ENCODE peak calls at places on chromosome 2, in six cellular contexts. One of them, this sample, is unnamed.

GRCh38 chr2:62197609-62198236 is 1.8 kb downstream of the B3GNT2 start:
- DNase-seq in GM03348: peak; percentile 69
- DNase-seq in WERI-Rb-1: peak; percentile 29
- DNase-seq in substantia nigra: no peak
- DNase-seq in Caco-2: peak; percentile 47
- DNase-seq in stimulated activated naive B cell treated with anti-CD40 and anti-IgM and Interleukin-4, amounts not matched to agents 10 μg/mL and 1 μg/mL and 100 μg/mL, for 72 hours: no peak
- DNase-seq in this sample: peak; percentile 26

GRCh38 chr2:63257473-63257872 is 206.8 kb downstream of the OTX1 start:
- DNase-seq in GM03348: no peak
- DNase-seq in substantia nigra: no peak
- DNase-seq in Caco-2: no peak
- DNase-seq in stimulated activated naive B cell treated with anti-CD40 and anti-IgM and Interleukin-4, amounts not matched to agents 10 μg/mL and 1 μg/mL and 100 μg/mL, for 72 hours: peak; percentile 1
- DNase-seq in WERI-Rb-1: no peak
- DNase-seq in this sample: no peak

GRCh38 chr2:171004363-171004762 is 75.3 kb downstream of the GORASP2 start:
- DNase-seq in WERI-Rb-1: no peak
- DNase-seq in substantia nigra: no peak
- DNase-seq in stimulated activated naive B cell treated with anti-CD40 and anti-IgM and Interleukin-4, amounts not matched to agents 10 μg/mL and 1 μg/mL and 100 μg/mL, for 72 hours: no peak
- DNase-seq in Caco-2: no peak
- DNase-seq in GM03348: no peak
- DNase-seq in this sample: no peak

GRCh38 chr2:134245340-134245984 is 8.4 kb upstream of the MGAT5 start:
- DNase-seq in GM03348: peak; percentile 72
- DNase-seq in WERI-Rb-1: peak; percentile 81
- DNase-seq in stimulated activated naive B cell treated with anti-CD40 and anti-IgM and Interleukin-4, amounts not matched to agents 10 μg/mL and 1 μg/mL and 100 μg/mL, for 72 hours: no peak
- DNase-seq in substantia nigra: no peak
- DNase-seq in Caco-2: peak; percentile 68
- DNase-seq in this sample: peak; percentile 67

GRCh38 chr2:46097714-46098480 is 199.3 kb upstream of the EPAS1 start:
- DNase-seq in stimulated activated naive B cell treated with anti-CD40 and anti-IgM and Interleukin-4, amounts not matched to agents 10 μg/mL and 1 μg/mL and 100 μg/mL, for 72 hours: no peak
- DNase-seq in WERI-Rb-1: no peak
- DNase-seq in GM03348: peak; percentile 84
- DNase-seq in Caco-2: no peak
- DNase-seq in substantia nigra: no peak
- DNase-seq in this sample: peak; percentile 96

GRCh38 chr2:234328444-234328990 is 168.4 kb downstream of the ARL4C start:
- DNase-seq in GM03348: no peak
- DNase-seq in substantia nigra: no peak
- DNase-seq in WERI-Rb-1: no peak
- DNase-seq in stimulated activated naive B cell treated with anti-CD40 and anti-IgM and Interleukin-4, amounts not matched to agents 10 μg/mL and 1 μg/mL and 100 μg/mL, for 72 hours: no peak
- DNase-seq in Caco-2: no peak
- DNase-seq in this sample: no peak

GRCh38 chr2:196987298-196987653 is 60.8 kb upstream of the PGAP1 start:
- DNase-seq in substantia nigra: no peak
- DNase-seq in WERI-Rb-1: no peak
- DNase-seq in Caco-2: no peak
- DNase-seq in GM03348: no peak
- DNase-seq in stimulated activated naive B cell treated with anti-CD40 and anti-IgM and Interleukin-4, amounts not matched to agents 10 μg/mL and 1 μg/mL and 100 μg/mL, for 72 hours: no peak
- DNase-seq in this sample: no peak

GRCh38 chr2:177093384-177093783 is 119.2 kb upstream of the HNRNPA3 start:
- DNase-seq in WERI-Rb-1: no peak
- DNase-seq in GM03348: no peak
- DNase-seq in stimulated activated naive B cell treated with anti-CD40 and anti-IgM and Interleukin-4, amounts not matched to agents 10 μg/mL and 1 μg/mL and 100 μg/mL, for 72 hours: no peak
- DNase-seq in substantia nigra: no peak
- DNase-seq in Caco-2: no peak
- DNase-seq in this sample: no peak

GRCh38 chr2:127157651-127158460 is 50.9 kb upstream of the BIN1 start:
- DNase-seq in substantia nigra: no peak
- DNase-seq in Caco-2: no peak
- DNase-seq in WERI-Rb-1: peak; percentile 52
- DNase-seq in stimulated activated naive B cell treated with anti-CD40 and anti-IgM and Interleukin-4, amounts not matched to agents 10 μg/mL and 1 μg/mL and 100 μg/mL, for 72 hours: no peak
- DNase-seq in GM03348: no peak
- DNase-seq in this sample: peak; percentile 34

GRCh38 chr2:225137971-225138370 is 95.7 kb upstream of the DOCK10 start:
- DNase-seq in stimulated activated naive B cell treated with anti-CD40 and anti-IgM and Interleukin-4, amounts not matched to agents 10 μg/mL and 1 μg/mL and 100 μg/mL, for 72 hours: no peak
- DNase-seq in Caco-2: no peak
- DNase-seq in substantia nigra: no peak
- DNase-seq in GM03348: no peak
- DNase-seq in WERI-Rb-1: no peak
- DNase-seq in this sample: peak; percentile 17